ENCODE peak calls at places on chromosomes 11 and 22, in seven cellular contexts. X is astrocyte of the spinal cord; L is endothelial cell; I is CD4-positive, alpha-beta T cell; B is astrocyte of the cerebellum; M is neural crest cell; J is spleen. H is an unnamed sample.
A peak's percentile ranks its signal among the peaks of the same experiment; 100 is the strongest.

GRCh38 chr11:41461057-41461681 is 1.7 kb upstream of the LRRC4C start:
- DNase-seq in J (no peak), X (peak; percentile 17), I (no peak), B (no peak), M (no peak), L (no peak), H (no peak)

GRCh38 chr22:43853328-43853931 is 8.9 kb downstream of the SULT4A1 start:
- DNase-seq in L (no peak), B (no peak), J (peak; percentile 72), I (no peak), X (no peak), M (no peak), H (no peak)

GRCh38 chr11:130904380-130904779 is 11.9 kb downstream of the SNX19 start:
- DNase-seq in M (no peak), B (no peak), J (no peak), L (no peak), X (peak; percentile 24), I (no peak), H (no peak)

GRCh38 chr11:103808246-103808645 is 228.2 kb upstream of the DDI1 start:
- DNase-seq in L (no peak), B (no peak), J (no peak), I (no peak), X (no peak), M (no peak), H (no peak)

GRCh38 chr11:22976146-22976545 is 115.9 kb upstream of the CCDC179 start:
- DNase-seq in X (peak; percentile 38), B (no peak), M (no peak), I (no peak), L (no peak), J (no peak), H (no peak)

GRCh38 chr11:3135491-3136440 is 29.3 kb downstream of the OSBPL5 start:
- DNase-seq in M (no peak), X (no peak), B (no peak), L (no peak), I (peak; percentile 5), J (peak; percentile 82), H (no peak)

GRCh38 chr11:70071996-70072395 is 6.1 kb upstream of the ANO1 start:
- DNase-seq in J (no peak), B (no peak), L (no peak), X (no peak), M (no peak), I (no peak), H (no peak)

GRCh38 chr11:70040869-70041501 is 37.1 kb upstream of the ANO1 start:
- DNase-seq in M (no peak), B (no peak), J (no peak), X (no peak), L (no peak), I (no peak), H (peak; percentile 14)

GRCh38 chr11:42631223-42631843 is 680.5 kb upstream of the API5 start:
- DNase-seq in X (peak; percentile 21), B (no peak), I (no peak), M (peak; percentile 11), J (no peak), L (no peak), H (no peak)
- TF ChIP-seq CTCF in X (no peak), B (peak; percentile 11), I (no peak), M (peak; percentile 57), J (no peak), L (no peak), H (no peak)

DNA sequence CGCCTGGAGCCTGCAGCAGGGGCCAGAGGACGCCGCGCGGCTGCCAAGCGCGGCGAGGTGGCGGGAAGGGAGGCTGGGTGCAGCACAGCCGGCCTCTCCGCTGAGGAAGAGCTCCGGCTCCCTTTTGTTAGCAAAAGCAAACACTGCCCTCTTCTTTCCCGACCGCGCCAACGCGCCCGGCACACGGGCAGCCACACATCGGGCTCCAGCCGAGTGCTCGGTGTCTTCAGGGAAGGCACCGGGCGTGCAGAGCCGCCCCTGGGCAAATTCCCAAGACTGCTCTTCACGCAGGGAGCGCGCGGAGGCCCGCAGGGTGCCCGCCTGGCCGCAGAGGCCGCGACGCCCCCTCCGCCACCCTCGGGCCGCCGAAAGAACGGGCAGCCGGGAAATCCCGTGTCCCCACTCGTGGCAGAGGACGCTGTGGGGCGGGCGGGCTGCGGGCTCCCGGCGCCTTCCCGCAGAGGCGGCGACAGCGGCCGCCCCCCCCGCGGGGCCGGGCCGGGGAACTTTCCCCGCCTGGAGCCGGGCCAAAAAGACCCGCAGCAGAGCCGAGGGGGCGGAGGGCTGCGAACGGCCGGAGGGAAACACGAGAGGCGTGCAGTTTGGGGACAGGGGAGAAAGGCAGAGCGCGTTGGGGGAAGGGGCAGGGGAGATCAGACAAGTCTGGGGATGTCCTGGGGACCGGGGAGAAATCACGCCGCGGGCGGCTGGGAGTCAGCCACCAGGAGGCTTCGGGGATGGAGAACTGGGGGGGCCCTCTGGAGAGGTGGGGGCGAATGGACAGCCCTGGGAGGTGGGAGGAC is 931 bp downstream of the CADM1 start:
- DNase-seq in J (peak; percentile 81), X (peak; percentile 73), M (peak; percentile 50), I (peak; percentile 6), B (no peak), L (peak; percentile 69), H (peak; percentile 44)
- TF ChIP-seq CTCF in J (no peak), X (peak; percentile 52), M (peak; percentile 53), I (no peak), B (peak; percentile 53), L (no peak), H (no peak)

DNA sequence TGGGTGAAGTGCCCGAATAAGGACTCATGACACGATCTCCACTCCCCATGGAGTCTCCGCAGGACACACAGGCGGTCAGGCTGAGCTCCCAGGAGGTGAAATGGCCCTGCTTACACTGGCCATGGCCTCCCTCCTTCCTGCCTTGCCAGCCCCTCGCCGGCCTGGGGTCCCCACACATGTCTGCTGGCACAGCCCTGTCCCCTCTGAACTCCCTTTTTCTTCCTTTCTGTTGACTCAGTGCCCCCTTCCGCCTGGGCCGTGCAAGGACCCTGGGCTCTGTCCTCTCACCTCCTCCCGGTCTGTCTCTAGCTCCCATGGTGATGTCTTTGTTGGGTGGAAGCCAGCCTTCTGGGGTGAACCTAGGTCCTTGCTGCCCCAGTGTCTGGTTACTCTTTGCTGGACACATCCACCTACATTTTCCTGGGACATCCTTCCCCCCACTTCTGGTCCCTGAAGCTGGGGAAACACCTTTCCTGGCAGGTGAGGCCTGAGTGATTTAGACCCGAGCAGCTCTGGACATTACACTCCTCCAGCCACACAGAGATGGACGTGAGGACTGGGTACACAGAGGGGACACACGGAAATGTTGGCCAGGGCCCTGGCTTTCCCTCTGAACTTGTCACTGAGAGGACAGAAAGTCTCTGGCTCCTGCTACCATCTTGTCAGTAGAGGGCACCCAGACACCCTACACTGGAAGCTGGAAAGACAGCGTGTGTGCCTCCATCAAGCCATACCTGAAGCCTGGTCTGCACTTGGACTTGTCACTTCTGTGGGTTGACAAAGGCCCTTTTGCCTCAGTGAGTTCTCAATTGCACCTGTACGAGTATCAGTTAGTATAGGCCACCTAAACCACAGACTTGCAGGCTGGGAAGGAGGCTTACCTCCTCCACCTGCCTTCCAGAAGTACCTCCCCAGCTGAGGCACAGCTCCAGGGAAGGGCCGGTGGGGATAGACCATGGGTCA is 864.3 kb downstream of the TBC1D22A start:
- DNase-seq in L (no peak), X (no peak), J (no peak), B (no peak), M (no peak), I (no peak), H (no peak)
- TF ChIP-seq CTCF in L (no peak), X (no peak), J (no peak), B (no peak), M (no peak), I (no peak), H (no peak)

DNA sequence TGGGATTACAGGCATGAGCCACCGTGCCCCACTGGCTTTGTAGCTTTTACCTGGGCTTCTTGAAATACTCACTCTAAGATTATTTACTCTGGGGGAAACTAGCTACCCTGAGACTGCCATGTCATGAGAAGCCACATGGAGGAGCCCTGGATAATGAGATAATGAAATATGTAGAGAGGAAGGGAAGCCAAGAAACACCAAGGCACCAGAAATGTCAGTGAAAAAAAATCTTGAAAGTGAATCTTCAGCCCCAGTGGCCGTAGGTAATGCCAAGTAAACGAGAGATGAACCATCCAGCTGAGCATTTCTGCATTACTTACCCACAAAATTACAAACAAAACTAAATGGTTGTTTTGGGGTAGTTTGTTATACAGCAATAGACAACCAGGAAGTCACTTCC is 125.6 kb downstream of the APIP start:
- DNase-seq in B (no peak), X (no peak), L (no peak), J (no peak), M (no peak), I (no peak), H (no peak)
- TF ChIP-seq CTCF in B (no peak), X (no peak), L (no peak), J (no peak), M (peak; percentile 14), I (no peak), H (no peak)

GRCh38 chr11:62980133-62980760 is 4.5 kb downstream of the SLC22A6 start:
- DNase-seq in X (no peak), I (no peak), M (no peak), B (no peak), L (peak; percentile 29), J (no peak), H (no peak)

GRCh38 chr11:62976109-62976508 is 8.7 kb downstream of the SLC22A6 start:
- DNase-seq in I (no peak), B (no peak), L (no peak), X (no peak), J (no peak), M (no peak), H (no peak)

GRCh38 chr11:62974848-62975522 is 9.8 kb downstream of the SLC22A6 start:
- DNase-seq in J (no peak), X (no peak), I (no peak), L (peak; percentile 43), B (no peak), M (no peak), H (peak; percentile 42)
- TF ChIP-seq CTCF in J (no peak), X (peak; percentile 36), I (peak; percentile 10), L (no peak), B (peak; percentile 40), M (peak; percentile 56), H (no peak)

DNA sequence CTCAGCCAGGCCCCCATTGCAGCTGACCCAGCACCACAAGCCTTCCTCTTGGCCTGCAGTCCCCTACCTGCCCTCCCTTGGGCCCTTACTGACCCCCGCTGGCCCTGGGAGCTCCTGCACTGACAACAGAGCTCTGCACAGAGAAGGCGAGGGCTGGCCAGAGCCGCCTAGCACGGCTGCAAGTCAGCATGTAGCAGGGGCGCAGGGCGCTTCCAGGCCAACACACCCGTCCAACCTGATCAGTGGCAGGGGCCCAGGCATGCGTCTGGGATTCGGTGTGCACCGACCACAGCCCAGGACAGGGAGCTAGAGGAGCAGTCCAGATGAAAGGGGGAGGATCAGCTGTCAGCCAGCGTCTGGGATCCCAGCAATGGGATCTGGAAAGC is 7.6 kb downstream of the WNT7B start:
- DNase-seq in J (no peak), I (no peak), B (no peak), L (no peak), M (no peak), X (no peak), H (no peak)
- TF ChIP-seq CTCF in J (no peak), I (no peak), B (no peak), L (no peak), M (no peak), X (peak; percentile 25), H (no peak)

DNA sequence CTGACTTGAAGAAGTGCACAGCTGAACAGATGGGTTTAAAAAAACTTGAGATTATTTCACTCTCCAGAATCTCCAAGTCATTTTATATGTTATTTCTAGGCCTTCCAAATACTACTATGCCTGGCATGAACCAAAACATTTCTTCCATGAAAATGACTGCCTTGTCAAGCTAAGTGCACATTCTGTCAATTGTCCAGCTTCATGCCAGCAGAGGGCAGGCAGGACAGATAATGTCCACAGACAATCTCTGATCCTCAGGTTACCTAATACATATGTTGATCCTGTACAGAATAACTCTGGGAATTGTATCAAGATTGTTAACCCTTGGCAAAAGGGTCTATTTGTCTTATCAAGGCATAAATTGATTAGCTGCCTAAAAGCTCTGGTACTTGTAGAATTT is 229.5 kb downstream of the AASDHPPT start:
- DNase-seq in B (no peak), L (no peak), M (no peak), I (no peak), J (no peak), X (no peak), H (no peak)
- TF ChIP-seq CTCF in B (peak; percentile 11), L (no peak), M (peak; percentile 12), I (no peak), J (no peak), X (peak; percentile 20), H (no peak)

H was measured in mesothelial cell of epicardium.